ENCODE peak calls at places on chromosomes 2 and 18, in five cellular contexts. One of them, this sample, is unnamed.

GRCh38 chr2:30866974-30867373 is 59.7 kb upstream of the CAPN13 start:
- DNase-seq in lower leg skin: no peak
- DNase-seq in upper lobe of right lung: no peak
- DNase-seq in testis: no peak
- DNase-seq in tibial nerve: no peak
- DNase-seq in this sample: no peak

GRCh38 chr2:1591978-1592907 is 152.1 kb downstream of the PXDN start:
- DNase-seq in lower leg skin: peak
- DNase-seq in upper lobe of right lung: peak
- DNase-seq in tibial nerve: peak
- DNase-seq in testis: peak
- DNase-seq in this sample: peak

GRCh38 chr2:178449700-178450573 is 1.0 kb downstream of the PRKRA start:
- DNase-seq in testis: no peak
- DNase-seq in tibial nerve: no peak
- DNase-seq in lower leg skin: no peak
- DNase-seq in upper lobe of right lung: no peak
- DNase-seq in this sample: no peak

GRCh38 chr2:144715992-144716391 is 196.1 kb upstream of the ZEB2 start:
- DNase-seq in upper lobe of right lung: no peak
- DNase-seq in testis: no peak
- DNase-seq in tibial nerve: no peak
- DNase-seq in lower leg skin: no peak
- DNase-seq in this sample: no peak

GRCh38 chr2:43478423-43479086 is 117.3 kb downstream of the THADA start:
- DNase-seq in tibial nerve: no peak
- DNase-seq in upper lobe of right lung: no peak
- DNase-seq in lower leg skin: no peak
- DNase-seq in testis: no peak
- DNase-seq in this sample: no peak

GRCh38 chr2:17879137-17879912 is 858 bp downstream of the KCNS3 start:
- DNase-seq in testis: peak
- DNase-seq in upper lobe of right lung: peak
- DNase-seq in tibial nerve: peak
- DNase-seq in lower leg skin: peak
- DNase-seq in this sample: no peak

GRCh38 chr2:42828487-42829416 is 36.4 kb upstream of the HAAO start:
- DNase-seq in lower leg skin: peak
- DNase-seq in upper lobe of right lung: peak
- DNase-seq in tibial nerve: peak
- DNase-seq in testis: peak
- DNase-seq in this sample: peak

GRCh38 chr2:151481744-151482143 is 72.0 kb downstream of the RIF1 start:
- DNase-seq in testis: no peak
- DNase-seq in tibial nerve: no peak
- DNase-seq in upper lobe of right lung: no peak
- DNase-seq in lower leg skin: no peak
- DNase-seq in this sample: no peak

GRCh38 chr18:25678226-25678625 is 326.3 kb upstream of the ZNF521 start:
- DNase-seq in upper lobe of right lung: no peak
- DNase-seq in tibial nerve: no peak
- DNase-seq in lower leg skin: no peak
- DNase-seq in testis: no peak
- DNase-seq in this sample: no peak

GRCh38 chr2:88005776-88006175 is 10.6 kb downstream of the RNU2-63P start:
- DNase-seq in upper lobe of right lung: no peak
- DNase-seq in testis: no peak
- DNase-seq in tibial nerve: peak
- DNase-seq in lower leg skin: no peak
- DNase-seq in this sample: no peak

GRCh38 chr2:171574149-171574795 is 52.0 kb downstream of the CYBRD1 start:
- DNase-seq in upper lobe of right lung: peak
- DNase-seq in tibial nerve: peak
- DNase-seq in testis: peak
- DNase-seq in lower leg skin: peak
- DNase-seq in this sample: peak

GRCh38 chr18:77039196-77040140 is 93.1 kb downstream of the MBP start:
- DNase-seq in testis: no peak
- DNase-seq in lower leg skin: peak
- DNase-seq in upper lobe of right lung: no peak
- DNase-seq in tibial nerve: no peak
- DNase-seq in this sample: no peak

GRCh38 chr18:43805646-43806194 is 528.4 kb upstream of the SYT4 start:
- DNase-seq in testis: no peak
- DNase-seq in upper lobe of right lung: no peak
- DNase-seq in lower leg skin: no peak
- DNase-seq in tibial nerve: no peak
- DNase-seq in this sample: no peak

GRCh38 chr2:618005-618404 is 59.2 kb downstream of the TMEM18 start:
- DNase-seq in tibial nerve: no peak
- DNase-seq in lower leg skin: no peak
- DNase-seq in testis: no peak
- DNase-seq in upper lobe of right lung: no peak
- DNase-seq in this sample: no peak

GRCh38 chr2:147607379-147607778 is 237.4 kb upstream of the ACVR2A start:
- DNase-seq in lower leg skin: no peak
- DNase-seq in testis: no peak
- DNase-seq in tibial nerve: no peak
- DNase-seq in upper lobe of right lung: no peak
- DNase-seq in this sample: no peak

GRCh38 chr18:49884959-49885358 is 71.6 kb upstream of the ACAA2 start:
- DNase-seq in testis: no peak
- DNase-seq in upper lobe of right lung: no peak
- DNase-seq in tibial nerve: no peak
- DNase-seq in lower leg skin: no peak
- DNase-seq in this sample: no peak

GRCh38 chr2:44912660-44913059 is 28.8 kb upstream of the SIX3 start:
- DNase-seq in lower leg skin: no peak
- DNase-seq in upper lobe of right lung: no peak
- DNase-seq in testis: no peak
- DNase-seq in tibial nerve: peak
- DNase-seq in this sample: no peak

GRCh38 chr2:103960126-103960508 is 893.8 kb upstream of the POU3F3 start:
- DNase-seq in tibial nerve: no peak
- DNase-seq in upper lobe of right lung: no peak
- DNase-seq in testis: no peak
- DNase-seq in lower leg skin: no peak
- DNase-seq in this sample: no peak

GRCh38 chr18:25743661-25744151 is 346.7 kb downstream of the SS18 start:
- DNase-seq in lower leg skin: no peak
- DNase-seq in upper lobe of right lung: no peak
- DNase-seq in tibial nerve: no peak
- DNase-seq in testis: no peak
- DNase-seq in this sample: no peak

GRCh38 chr18:57915848-57916596 is 112.9 kb upstream of the ATP8B1 start:
- DNase-seq in testis: no peak
- DNase-seq in lower leg skin: no peak
- DNase-seq in tibial nerve: no peak
- DNase-seq in upper lobe of right lung: no peak
- DNase-seq in this sample: no peak

GRCh38 chr18:848062-848795 is 36.2 kb upstream of the YES1 start:
- DNase-seq in upper lobe of right lung: no peak
- DNase-seq in lower leg skin: no peak
- DNase-seq in testis: no peak
- DNase-seq in tibial nerve: no peak
- DNase-seq in this sample: no peak

GRCh38 chr2:232385660-232386489 is 7.3 kb downstream of the ALPP start:
- DNase-seq in testis: peak
- DNase-seq in lower leg skin: no peak
- DNase-seq in upper lobe of right lung: peak
- DNase-seq in tibial nerve: no peak
- DNase-seq in this sample: no peak

GRCh38 chr18:21180588-21180987 is 61.4 kb upstream of the GREB1L start:
- DNase-seq in lower leg skin: no peak
- DNase-seq in testis: no peak
- DNase-seq in upper lobe of right lung: no peak
- DNase-seq in tibial nerve: no peak
- DNase-seq in this sample: no peak

GRCh38 chr2:54595999-54596903 is 127.2 kb upstream of the EML6 start:
- DNase-seq in upper lobe of right lung: no peak
- DNase-seq in lower leg skin: no peak
- DNase-seq in testis: no peak
- DNase-seq in tibial nerve: no peak
- DNase-seq in this sample: no peak

GRCh38 chr2:157732596-157732995 is 103.9 kb upstream of the ACVR1C start:
- DNase-seq in upper lobe of right lung: no peak
- DNase-seq in testis: no peak
- DNase-seq in tibial nerve: no peak
- DNase-seq in lower leg skin: no peak
- DNase-seq in this sample: no peak

GRCh38 chr2:73588177-73588576 is 54.0 kb downstream of the NAT8 start:
- DNase-seq in upper lobe of right lung: no peak
- DNase-seq in tibial nerve: no peak
- DNase-seq in testis: peak
- DNase-seq in lower leg skin: no peak
- DNase-seq in this sample: peak

GRCh38 chr2:235766206-235766794 is 272.5 kb downstream of the AGAP1 start:
- DNase-seq in testis: peak
- DNase-seq in tibial nerve: peak
- DNase-seq in lower leg skin: peak
- DNase-seq in upper lobe of right lung: no peak
- DNase-seq in this sample: peak

GRCh38 chr2:29293830-29294438 is 178.7 kb downstream of the CLIP4 start:
- DNase-seq in upper lobe of right lung: peak
- DNase-seq in testis: peak
- DNase-seq in tibial nerve: peak
- DNase-seq in lower leg skin: no peak
- DNase-seq in this sample: no peak

GRCh38 chr18:25033747-25034471 is 318.1 kb downstream of the ZNF521 start:
- DNase-seq in lower leg skin: no peak
- DNase-seq in upper lobe of right lung: no peak
- DNase-seq in tibial nerve: no peak
- DNase-seq in testis: no peak
- DNase-seq in this sample: no peak

GRCh38 chr2:149894760-149895159 is 307.2 kb upstream of the MMADHC start:
- DNase-seq in upper lobe of right lung: no peak
- DNase-seq in testis: no peak
- DNase-seq in lower leg skin: no peak
- DNase-seq in tibial nerve: no peak
- DNase-seq in this sample: no peak

GRCh38 chr18:2589345-2590060 is 18.1 kb downstream of the NDC80 start:
- DNase-seq in lower leg skin: no peak
- DNase-seq in upper lobe of right lung: no peak
- DNase-seq in tibial nerve: no peak
- DNase-seq in testis: no peak
- DNase-seq in this sample: no peak

GRCh38 chr18:42850174-42850766 is 265.2 kb downstream of the RIT2 start:
- DNase-seq in lower leg skin: no peak
- DNase-seq in testis: no peak
- DNase-seq in upper lobe of right lung: no peak
- DNase-seq in tibial nerve: no peak
- DNase-seq in this sample: no peak

GRCh38 chr2:61970807-61971556 is 65.5 kb downstream of the COMMD1 start:
- DNase-seq in tibial nerve: no peak
- DNase-seq in testis: peak
- DNase-seq in upper lobe of right lung: no peak
- DNase-seq in lower leg skin: no peak
- DNase-seq in this sample: no peak

GRCh38 chr2:228669751-228670150 is 488.3 kb upstream of the SPHKAP start:
- DNase-seq in lower leg skin: no peak
- DNase-seq in tibial nerve: no peak
- DNase-seq in testis: no peak
- DNase-seq in upper lobe of right lung: no peak
- DNase-seq in this sample: no peak

GRCh38 chr18:52422985-52423601 is 83.1 kb downstream of the DCC start:
- DNase-seq in tibial nerve: no peak
- DNase-seq in lower leg skin: no peak
- DNase-seq in testis: no peak
- DNase-seq in upper lobe of right lung: no peak
- DNase-seq in this sample: no peak
- TF ChIP-seq CTCF in tibial nerve: no peak
- TF ChIP-seq CTCF in lower leg skin: no peak
- TF ChIP-seq CTCF in testis: no peak
- TF ChIP-seq CTCF in upper lobe of right lung: no peak
- TF ChIP-seq CTCF in this sample: no peak

GRCh38 chr18:54357660-54358494 is at the start of the genes C18orf54 and STARD6:
- DNase-seq in lower leg skin: peak
- DNase-seq in testis: peak
- DNase-seq in upper lobe of right lung: peak
- DNase-seq in tibial nerve: peak
- DNase-seq in this sample: peak
- TF ChIP-seq CTCF in lower leg skin: no peak
- TF ChIP-seq CTCF in testis: peak
- TF ChIP-seq CTCF in upper lobe of right lung: peak
- TF ChIP-seq CTCF in tibial nerve: peak
- TF ChIP-seq CTCF in this sample: no peak

DNA sequence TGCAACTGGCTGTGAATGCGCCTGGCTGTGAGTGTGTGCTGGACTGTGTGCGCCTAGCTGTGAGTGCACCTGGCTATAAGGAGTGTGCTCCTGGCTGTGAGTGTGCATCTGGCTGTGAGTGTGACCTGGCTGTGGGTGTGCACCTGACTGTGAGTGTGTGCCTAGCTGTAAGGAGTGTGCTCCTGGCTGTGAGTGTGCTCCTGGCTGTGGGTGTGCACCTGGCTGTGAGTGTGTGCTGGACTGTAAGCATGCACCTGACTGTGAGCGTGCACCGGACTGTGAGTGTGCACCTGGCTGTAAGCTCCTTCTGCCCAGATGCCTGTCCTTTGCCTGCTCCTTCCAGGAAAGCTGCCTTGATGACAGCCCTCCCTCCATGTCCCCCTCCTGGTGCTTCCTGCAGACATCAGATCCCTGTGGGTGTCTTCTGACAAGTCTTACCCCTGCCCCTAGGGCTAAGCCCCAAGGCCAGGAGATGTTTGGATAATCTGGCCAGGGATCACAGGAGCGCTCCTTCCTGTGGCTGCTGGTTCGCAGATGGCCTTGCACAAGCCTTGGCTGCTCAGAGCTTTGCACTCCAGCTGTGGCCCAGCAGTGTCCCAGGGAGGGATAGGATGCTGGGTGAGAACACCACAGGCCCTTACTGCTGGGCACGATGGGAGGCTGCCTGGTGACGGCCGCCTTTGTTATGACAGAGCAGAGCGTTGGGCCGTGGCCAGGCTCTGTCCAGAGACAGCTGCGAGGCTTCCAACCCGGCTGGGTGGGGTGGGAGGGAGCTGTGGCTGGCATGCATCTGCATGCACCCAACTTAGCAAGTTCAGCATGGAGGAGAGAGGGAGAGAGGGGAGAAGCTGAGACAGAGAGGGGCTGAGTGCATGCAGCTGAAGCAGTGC is 89.9 kb downstream of the GLI2 start:
- DNase-seq in lower leg skin: no peak
- DNase-seq in tibial nerve: no peak
- DNase-seq in testis: peak
- DNase-seq in upper lobe of right lung: peak
- DNase-seq in this sample: peak
- TF ChIP-seq CTCF in lower leg skin: no peak
- TF ChIP-seq CTCF in tibial nerve: no peak
- TF ChIP-seq CTCF in testis: no peak
- TF ChIP-seq CTCF in upper lobe of right lung: no peak
- TF ChIP-seq CTCF in this sample: no peak

DNA sequence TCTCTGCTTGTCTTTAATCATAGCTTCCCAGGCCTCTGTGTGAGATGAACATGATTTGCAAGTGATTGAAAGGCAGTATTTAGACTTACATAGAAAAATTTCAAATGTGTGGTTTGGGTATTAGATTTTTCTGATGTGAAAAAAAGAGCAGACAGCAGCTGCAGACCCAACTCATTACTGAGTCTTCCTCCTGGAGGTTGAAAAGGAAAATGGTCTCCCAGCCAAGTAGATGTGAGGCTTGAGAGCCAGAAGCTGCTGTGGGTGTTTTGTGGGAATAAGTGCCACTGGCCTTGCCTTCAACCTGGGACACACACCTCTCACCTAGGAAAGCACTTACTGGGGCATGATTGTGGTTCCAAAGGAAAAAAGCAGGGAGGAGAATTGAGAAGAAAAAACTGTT is 92.5 kb downstream of the KCTD18 start:
- DNase-seq in lower leg skin: no peak
- DNase-seq in testis: no peak
- DNase-seq in upper lobe of right lung: no peak
- DNase-seq in tibial nerve: no peak
- DNase-seq in this sample: no peak
- TF ChIP-seq CTCF in lower leg skin: no peak
- TF ChIP-seq CTCF in testis: no peak
- TF ChIP-seq CTCF in upper lobe of right lung: no peak
- TF ChIP-seq CTCF in tibial nerve: no peak
- TF ChIP-seq CTCF in this sample: no peak

This sample was measured in ovary.